ENCODE peak calls at places on chromosome 15, in ten cellular contexts. J, A, B, E, M, O, Y, X, F and I are unnamed samples.
A peak's percentile ranks its signal among the peaks of the same experiment; 100 is the strongest.

GRCh38 chr15:72616491-72617210 is 37.8 kb upstream of the GOLGA6B start:
- DNase-seq in J (no peak), A (no peak), B (no peak), E (no peak), M (no peak), O (no peak), Y (no peak), X (no peak), F (no peak), I (no peak)

GRCh38 chr15:80095959-80096358 is 36.5 kb downstream of the ZFAND6 start:
- DNase-seq in J (no peak), A (no peak), B (no peak), E (no peak), M (no peak), O (no peak), Y (no peak), X (no peak), F (no peak), I (no peak)

GRCh38 chr15:29050870-29051269 is 165.1 kb downstream of the APBA2 start:
- DNase-seq in J (peak; percentile 85), A (no peak), B (no peak), E (no peak), M (no peak), O (peak; percentile 28), Y (no peak), X (peak; percentile 54), F (no peak), I (peak; percentile 28)

GRCh38 chr15:58472821-58473581 is 41.2 kb downstream of the LIPC start:
- DNase-seq in J (no peak), A (no peak), B (no peak), E (peak; percentile 66), M (peak; percentile 70), O (no peak), Y (no peak), X (peak; percentile 53), F (no peak), I (no peak)

GRCh38 chr15:92617197-92618037 is 38.2 kb downstream of the FAM174B start:
- DNase-seq in J (no peak), A (no peak), B (peak; percentile 81), E (peak; percentile 40), M (no peak), O (peak; percentile 75), Y (peak; percentile 58), X (peak; percentile 87), F (peak; percentile 92), I (peak; percentile 77)

GRCh38 chr15:80904941-80905532 is 84.6 kb downstream of the MESD start:
- DNase-seq in J (no peak), A (no peak), B (no peak), E (no peak), M (no peak), O (no peak), Y (no peak), X (no peak), F (no peak), I (no peak)

GRCh38 chr15:80159301-80159700 is 6.5 kb downstream of the FAH start:
- DNase-seq in J (no peak), A (no peak), B (no peak), E (no peak), M (no peak), O (peak; percentile 35), Y (no peak), X (no peak), F (no peak), I (no peak)

GRCh38 chr15:68614621-68615035 is 35.8 kb downstream of the CORO2B start:
- DNase-seq in J (no peak), A (peak; percentile 19), B (no peak), E (no peak), M (no peak), O (no peak), Y (no peak), X (no peak), F (peak; percentile 59), I (no peak)

GRCh38 chr15:96356494-96357455 is 26.3 kb downstream of the NR2F2 start:
- DNase-seq in J (peak; percentile 95), A (no peak), B (peak; percentile 76), E (peak; percentile 67), M (peak; percentile 79), O (no peak), Y (peak; percentile 65), X (peak; percentile 86), F (peak; percentile 90), I (peak; percentile 88)

GRCh38 chr15:58058068-58058467 is 7.4 kb downstream of the ALDH1A2 start:
- DNase-seq in J (no peak), A (no peak), B (no peak), E (no peak), M (no peak), O (no peak), Y (no peak), X (no peak), F (no peak), I (no peak)

GRCh38 chr15:55256281-55257013 is 33.2 kb downstream of the RAB27A start:
- DNase-seq in J (peak; percentile 49), A (no peak), B (no peak), E (no peak), M (no peak), O (no peak), Y (no peak), X (peak; percentile 19), F (no peak), I (no peak)

GRCh38 chr15:79450648-79451047 is 18.5 kb downstream of the MINAR1 start:
- DNase-seq in J (no peak), A (no peak), B (no peak), E (no peak), M (no peak), O (no peak), Y (no peak), X (no peak), F (no peak), I (no peak)

GRCh38 chr15:61828860-61829513 is 231.3 kb downstream of the VPS13C start:
- DNase-seq in J (no peak), A (no peak), B (no peak), E (no peak), M (no peak), O (no peak), Y (no peak), X (no peak), F (no peak), I (no peak)

GRCh38 chr15:67835349-67836133 is 4.3 kb downstream of the RNU6-1 start:
- DNase-seq in J (peak; percentile 24), A (no peak), B (peak; percentile 57), E (no peak), M (no peak), O (no peak), Y (no peak), X (no peak), F (peak; percentile 33), I (no peak)

GRCh38 chr15:45279024-45279697 is 27.1 kb downstream of the SLC28A2 start:
- DNase-seq in J (peak; percentile 99), A (peak; percentile 63), B (peak; percentile 98), E (peak; percentile 92), M (peak; percentile 97), O (peak; percentile 99), Y (peak; percentile 92), X (peak; percentile 96), F (peak; percentile 97), I (peak; percentile 98)

GRCh38 chr15:45274636-45275035 is 22.6 kb downstream of the SLC28A2 start:
- DNase-seq in J (no peak), A (no peak), B (no peak), E (no peak), M (no peak), O (no peak), Y (no peak), X (no peak), F (no peak), I (no peak)

GRCh38 chr15:45276851-45277250 is 24.8 kb downstream of the SLC28A2 start:
- DNase-seq in J (peak; percentile 57), A (no peak), B (no peak), E (no peak), M (peak; percentile 22), O (no peak), Y (no peak), X (peak; percentile 22), F (no peak), I (no peak)
- TF ChIP-seq CTCF in J (peak; percentile 13), A (peak; percentile 28), B (peak; percentile 12), E (peak; percentile 47), M (peak; percentile 33), O (no peak), Y (peak; percentile 43), X (peak; percentile 46), F (peak; percentile 25), I (peak; percentile 43)

GRCh38 chr15:98213346-98213979 is 253.0 kb downstream of the ARRDC4 start:
- DNase-seq in J (no peak), A (no peak), B (no peak), E (no peak), M (no peak), O (no peak), Y (no peak), X (no peak), F (no peak), I (no peak)
- TF ChIP-seq CTCF in J (no peak), A (no peak), B (no peak), E (no peak), M (no peak), O (no peak), Y (no peak), X (no peak), F (no peak), I (no peak)

GRCh38 chr15:65041787-65042186 is 3.4 kb upstream of the SLC51B start:
- DNase-seq in J (no peak), A (no peak), B (no peak), E (no peak), M (no peak), O (no peak), Y (no peak), X (no peak), F (no peak), I (no peak)
- TF ChIP-seq CTCF in J (no peak), A (no peak), B (no peak), E (no peak), M (no peak), O (no peak), Y (no peak), X (no peak), F (no peak), I (no peak)

DNA sequence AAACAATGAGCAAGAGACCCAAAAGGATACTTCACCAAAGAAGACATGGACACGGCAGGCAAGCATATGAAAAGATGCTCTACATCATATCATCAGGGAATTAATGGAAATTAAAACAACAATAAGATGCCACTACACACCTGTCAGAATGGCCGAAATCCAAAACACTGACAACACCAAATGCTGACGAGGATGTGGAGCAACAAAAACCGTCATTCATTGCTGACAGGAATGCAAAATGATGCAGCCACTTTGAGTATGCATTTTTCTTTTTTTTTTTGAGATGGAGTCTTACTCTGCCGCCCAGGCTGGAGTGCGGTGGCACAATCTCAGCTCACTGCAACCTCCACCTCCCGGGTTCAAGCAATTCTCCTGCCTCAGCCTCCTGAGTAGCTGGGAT is 19.0 kb downstream of the EDC3 start:
- DNase-seq in J (no peak), A (no peak), B (no peak), E (no peak), M (no peak), O (no peak), Y (no peak), X (no peak), F (no peak), I (no peak)
- TF ChIP-seq CTCF in J (no peak), A (no peak), B (no peak), E (no peak), M (no peak), O (no peak), Y (no peak), X (no peak), F (no peak), I (no peak)

GRCh38 chr15:77094397-77095030 is 23.6 kb upstream of the TSPAN3 start:
- DNase-seq in J (no peak), A (no peak), B (no peak), E (no peak), M (no peak), O (no peak), Y (no peak), X (no peak), F (no peak), I (no peak)
- TF ChIP-seq CTCF in J (peak; percentile 12), A (peak; percentile 79), B (no peak), E (peak; percentile 30), M (peak; percentile 27), O (no peak), Y (peak; percentile 8), X (peak; percentile 11), F (no peak), I (no peak)